ENCODE peak calls at places on chromosomes 5 and 9, in eight cellular contexts. H is choroid plexus epithelial cell, M is H54, V is fibroblast of pulmonary artery, R is KG1, E is lung, Y is AML-193, K is GM23248. F is an unnamed sample.

GRCh38 chr5:146751054-146751453 is 127.5 kb downstream of the PPP2R2B start:
- DNase-seq in R (no peak), V (no peak), Y (no peak), M (no peak), H (no peak), K (no peak), E (no peak), F (no peak)

GRCh38 chr9:8224381-8224791 is 424.8 kb upstream of the DMAC1 start:
- DNase-seq in M (peak; percentile 7), K (no peak), E (no peak), H (no peak), Y (no peak), R (no peak), V (no peak), F (no peak)

GRCh38 chr5:72380491-72381274 is 60.5 kb downstream of the PTCD2 start:
- DNase-seq in K (peak; percentile 29), H (no peak), R (peak; percentile 13), E (no peak), Y (peak; percentile 4), M (no peak), V (no peak), F (peak; percentile 12)

GRCh38 chr5:160075073-160075472 is 44.2 kb downstream of the PWWP2A start:
- DNase-seq in H (peak; percentile 39), Y (no peak), R (no peak), E (no peak), M (no peak), V (no peak), K (no peak), F (no peak)

GRCh38 chr5:138349842-138350635 is 2.4 kb upstream of the KDM3B start:
- DNase-seq in V (peak; percentile 37), E (no peak), K (peak; percentile 57), Y (no peak), M (no peak), R (no peak), H (peak; percentile 32), F (no peak)

GRCh38 chr5:39013938-39014337 is 60.3 kb downstream of the RICTOR start:
- DNase-seq in Y (no peak), V (peak; percentile 41), K (peak; percentile 33), R (no peak), H (peak; percentile 76), E (no peak), M (no peak), F (no peak)

GRCh38 chr5:3659907-3660306 is 64.3 kb downstream of the IRX1 start:
- DNase-seq in E (no peak), V (peak; percentile 0), R (no peak), K (peak; percentile 2), Y (no peak), M (no peak), H (no peak), F (no peak)

GRCh38 chr9:115000217-115000639 is 69.8 kb upstream of the TNFSF8 start:
- DNase-seq in K (peak; percentile 59), H (no peak), M (no peak), V (no peak), R (no peak), Y (no peak), E (no peak), F (no peak)

GRCh38 chr9:110922145-110922544 is 116.1 kb downstream of the LPAR1 start:
- DNase-seq in R (no peak), E (no peak), H (peak; percentile 55), Y (no peak), V (no peak), K (no peak), M (no peak), F (no peak)

GRCh38 chr5:159854916-159855315 is 61.4 kb upstream of the ADRA1B start:
- DNase-seq in M (no peak), E (no peak), K (peak; percentile 30), R (no peak), Y (no peak), H (peak; percentile 67), V (no peak), F (no peak)

GRCh38 chr5:168578506-168579205 is 512 bp downstream of the PANK3 start:
- DNase-seq in V (no peak), Y (no peak), E (no peak), H (peak; percentile 64), K (no peak), R (peak; percentile 49), M (no peak), F (no peak)

GRCh38 chr5:38483788-38484398 is 72.6 kb downstream of the LIFR start:
- DNase-seq in R (no peak), M (no peak), K (no peak), Y (no peak), H (no peak), E (no peak), V (no peak), F (no peak)

GRCh38 chr5:77733130-77733529 is 43.0 kb downstream of the TBCA start:
- DNase-seq in M (no peak), K (no peak), Y (no peak), E (no peak), V (no peak), R (no peak), H (no peak), F (no peak)

GRCh38 chr5:113295111-113295539 is 139.7 kb downstream of the TSSK1B start:
- DNase-seq in H (no peak), Y (no peak), R (no peak), V (no peak), K (no peak), M (no peak), E (no peak), F (no peak)

GRCh38 chr9:129405089-129405830 is 215.6 kb downstream of the C9orf50 start:
- DNase-seq in M (peak; percentile 45), Y (no peak), V (peak; percentile 41), K (peak; percentile 55), R (no peak), H (peak; percentile 70), E (no peak), F (no peak)

GRCh38 chr9:76700916-76701315 is 63.3 kb upstream of the PCA3 start:
- DNase-seq in M (no peak), H (no peak), Y (no peak), K (no peak), E (no peak), V (no peak), R (no peak), F (no peak)

GRCh38 chr9:132800038-132800648 is 77.9 kb downstream of the AK8 start:
- DNase-seq in R (no peak), E (peak; percentile 81), Y (peak; percentile 39), V (peak; percentile 77), H (peak; percentile 80), K (peak; percentile 69), M (peak; percentile 73), F (peak; percentile 68)

GRCh38 chr5:79694183-79694582 is 4.5 kb downstream of the CMYA5 start:
- DNase-seq in V (no peak), M (no peak), E (no peak), H (no peak), R (no peak), Y (no peak), K (no peak), F (no peak)

GRCh38 chr5:92613546-92613945 is 967.5 kb downstream of the NR2F1-AS1 start:
- DNase-seq in R (no peak), E (no peak), M (no peak), V (peak; percentile 11), Y (no peak), H (peak; percentile 53), K (peak; percentile 23), F (no peak)

GRCh38 chr5:151683936-151684586 is 2.7 kb downstream of the SPARC start:
- DNase-seq in M (no peak), K (peak; percentile 48), Y (peak; percentile 8), H (peak; percentile 48), E (no peak), R (no peak), V (peak; percentile 69), F (no peak)

GRCh38 chr9:125739442-125739841 is 7.7 kb upstream of the PBX3 start:
- DNase-seq in R (no peak), K (peak; percentile 28), E (no peak), Y (no peak), H (no peak), V (no peak), M (no peak), F (no peak)

GRCh38 chr5:12246016-12246415 is 341.8 kb upstream of the CTNND2 start:
- DNase-seq in H (no peak), R (no peak), V (no peak), M (no peak), E (no peak), Y (no peak), K (no peak), F (no peak)

GRCh38 chr5:172716796-172717313 is 54.1 kb downstream of the DUSP1 start:
- DNase-seq in R (peak; percentile 70), K (peak; percentile 89), Y (peak; percentile 21), E (peak; percentile 86), V (peak; percentile 88), H (peak; percentile 88), M (peak; percentile 53), F (peak; percentile 57)

GRCh38 chr5:98816574-98817222 is 43.2 kb downstream of the RGMB start:
- DNase-seq in H (peak; percentile 45), Y (no peak), K (no peak), M (no peak), R (no peak), E (peak; percentile 76), V (peak; percentile 42), F (no peak)

GRCh38 chr9:110744753-110745522 is 76.3 kb downstream of the MUSK start:
- DNase-seq in V (peak; percentile 98), H (peak; percentile 100), K (peak; percentile 97), E (no peak), R (no peak), Y (no peak), M (peak; percentile 40), F (peak; percentile 97)